ENCODE peak calls at places on chromosomes 3 and 15, in ten cellular contexts. U is ovary, I is transverse colon, W is HepG2, M is A549, B is K562, F is tibial nerve, P is esophagus squamous epithelium, O is sigmoid colon, V is stomach. C is an unnamed sample.
A peak's percentile ranks its signal among the peaks of the same experiment; 100 is the strongest.

GRCh38 chr3:169387751-169388696 is 275.5 kb downstream of the MECOM start:
- DNase-seq in U (no peak), I (peak; percentile 69), W (peak; percentile 20), M (peak; percentile 1), B (no peak), F (peak; percentile 74), P (no peak), O (peak; percentile 65), V (peak; percentile 35), C (peak; percentile 13)

GRCh38 chr3:48429416-48430358 is at the start of gene PLXNB1:
- DNase-seq in U (peak; percentile 94), I (peak; percentile 84), W (peak; percentile 97), M (peak; percentile 47), B (peak; percentile 90), F (peak; percentile 82), P (peak; percentile 24), O (peak; percentile 95), V (peak; percentile 81), C (peak; percentile 94)

GRCh38 chr15:96201696-96202095 is 128.8 kb upstream of the NR2F2 start:
- DNase-seq in U (no peak), I (no peak), W (no peak), M (no peak), B (no peak), F (no peak), P (no peak), O (no peak), V (no peak), C (no peak)

GRCh38 chr15:82132742-82133141 is 86.9 kb upstream of the MEX3B start:
- DNase-seq in U (no peak), I (no peak), W (no peak), M (peak; percentile 63), B (no peak), F (no peak), P (no peak), O (no peak), V (no peak), C (no peak)

GRCh38 chr3:134086616-134087015 is 56.9 kb upstream of the SLCO2A1 start:
- DNase-seq in U (no peak), I (no peak), W (no peak), M (no peak), B (no peak), F (no peak), P (no peak), O (no peak), V (no peak), C (no peak)

GRCh38 chr15:40512440-40512839 is 41.7 kb downstream of the CHST14 start:
- DNase-seq in U (no peak), I (no peak), W (no peak), M (no peak), B (no peak), F (no peak), P (no peak), O (no peak), V (no peak), C (no peak)

GRCh38 chr3:51675201-51675611 is 4.2 kb downstream of the TEX264 start:
- DNase-seq in U (no peak), I (no peak), W (no peak), M (no peak), B (no peak), F (no peak), P (no peak), O (peak; percentile 5), V (no peak), C (no peak)

GRCh38 chr3:30443756-30444673 is 162.4 kb upstream of the TGFBR2 start:
- DNase-seq in U (no peak), I (no peak), W (no peak), M (no peak), B (no peak), F (no peak), P (no peak), O (no peak), V (no peak), C (no peak)

GRCh38 chr15:55907797-55908196 is 85.6 kb downstream of the NEDD4 start:
- DNase-seq in U (no peak), I (no peak), W (no peak), M (peak; percentile 92), B (no peak), F (no peak), P (no peak), O (no peak), V (no peak), C (no peak)

GRCh38 chr3:159252772-159253384 is 451.0 kb downstream of the MFSD1 start:
- DNase-seq in U (no peak), I (no peak), W (peak; percentile 10), M (peak; percentile 68), B (peak; percentile 42), F (no peak), P (no peak), O (no peak), V (no peak), C (no peak)

GRCh38 chr3:32443471-32443870 is 51.8 kb downstream of the CMTM7 start:
- DNase-seq in U (no peak), I (no peak), W (no peak), M (no peak), B (no peak), F (no peak), P (no peak), O (no peak), V (no peak), C (no peak)

GRCh38 chr3:17412950-17413530 is 329.4 kb downstream of the TBC1D5 start:
- DNase-seq in U (no peak), I (no peak), W (peak; percentile 64), M (peak; percentile 74), B (peak; percentile 46), F (peak; percentile 25), P (no peak), O (no peak), V (no peak), C (no peak)

GRCh38 chr3:153115326-153115725 is 46.7 kb upstream of the RAP2B start:
- DNase-seq in U (no peak), I (no peak), W (no peak), M (no peak), B (no peak), F (no peak), P (no peak), O (no peak), V (no peak), C (no peak)

GRCh38 chr15:31345606-31346366 is 19.2 kb downstream of the KLF13 start:
- DNase-seq in U (no peak), I (no peak), W (no peak), M (no peak), B (no peak), F (no peak), P (no peak), O (no peak), V (no peak), C (no peak)

GRCh38 chr15:31346367-31347066 is 19.9 kb downstream of the KLF13 start:
- DNase-seq in U (no peak), I (no peak), W (no peak), M (no peak), B (no peak), F (no peak), P (no peak), O (no peak), V (no peak), C (no peak)

GRCh38 chr15:31343831-31344230 is 17.2 kb downstream of the KLF13 start:
- DNase-seq in U (no peak), I (peak; percentile 18), W (no peak), M (no peak), B (no peak), F (no peak), P (no peak), O (no peak), V (no peak), C (no peak)

GRCh38 chr15:31344266-31344665 is 17.6 kb downstream of the KLF13 start:
- DNase-seq in U (no peak), I (no peak), W (no peak), M (no peak), B (no peak), F (no peak), P (no peak), O (no peak), V (no peak), C (no peak)

GRCh38 chr15:31344824-31345605 is 18.4 kb downstream of the KLF13 start:
- DNase-seq in U (no peak), I (peak; percentile 89), W (no peak), M (no peak), B (no peak), F (no peak), P (no peak), O (no peak), V (no peak), C (no peak)
- TF ChIP-seq POLR2A in U (no peak), I (peak; percentile 29), W (no peak), M (no peak), B (no peak), F (no peak), P (no peak), O (no peak), V (no peak), C (no peak)

GRCh38 chr15:67969892-67970291 is 84.2 kb upstream of the PIAS1 start:
- DNase-seq in U (no peak), I (no peak), W (no peak), M (no peak), B (no peak), F (no peak), P (no peak), O (no peak), V (no peak), C (no peak)
- TF ChIP-seq POLR2A in U (no peak), I (no peak), W (no peak), M (no peak), B (no peak), F (no peak), P (no peak), O (no peak), V (no peak), C (no peak)

GRCh38 chr3:126353694-126354321 is 3.4 kb downstream of the KLF15 start:
- DNase-seq in U (no peak), I (no peak), W (peak; percentile 29), M (no peak), B (no peak), F (no peak), P (no peak), O (peak; percentile 66), V (no peak), C (no peak)

GRCh38 chr3:126351086-126351770 is 6.0 kb downstream of the KLF15 start:
- DNase-seq in U (no peak), I (peak; percentile 3), W (no peak), M (no peak), B (no peak), F (no peak), P (no peak), O (peak; percentile 63), V (no peak), C (peak; percentile 9)

GRCh38 chr3:126351771-126352475 is 5.3 kb downstream of the KLF15 start:
- DNase-seq in U (peak; percentile 7), I (peak; percentile 5), W (no peak), M (no peak), B (no peak), F (no peak), P (no peak), O (peak; percentile 63), V (no peak), C (peak; percentile 10)

GRCh38 chr3:126354776-126355175 is 2.4 kb downstream of the KLF15 start:
- DNase-seq in U (no peak), I (no peak), W (no peak), M (no peak), B (no peak), F (no peak), P (no peak), O (peak; percentile 62), V (no peak), C (no peak)

GRCh38 chr3:126352476-126353454 is 4.4 kb downstream of the KLF15 start:
- DNase-seq in U (peak; percentile 33), I (peak; percentile 5), W (peak; percentile 67), M (no peak), B (no peak), F (peak; percentile 45), P (no peak), O (peak; percentile 72), V (no peak), C (peak; percentile 12)
- TF ChIP-seq POLR2A in U (no peak), I (no peak), W (no peak), M (no peak), B (no peak), F (no peak), P (no peak), O (no peak), V (no peak), C (no peak)

GRCh38 chr3:45885979-45886711 is at the start of gene CCR9:
- DNase-seq in U (no peak), I (no peak), W (no peak), M (no peak), B (no peak), F (no peak), P (no peak), O (no peak), V (no peak), C (no peak)
- TF ChIP-seq POLR2A in U (no peak), I (no peak), W (no peak), M (peak; percentile 8), B (no peak), F (no peak), P (no peak), O (no peak), V (no peak), C (no peak)

C was measured in uterus.